ENCODE peak calls at places on chromosomes 2 and 18, in ten cellular contexts. One of them, this sample, is unnamed.

GRCh38 chr2:177108890-177109289 is 103.7 kb upstream of the HNRNPA3 start:
- DNase-seq in AG04449: no peak
- DNase-seq in tibial artery: no peak
- DNase-seq in AG08396: no peak
- DNase-seq in EL: no peak
- DNase-seq in brain microvascular endothelial cell: no peak
- DNase-seq in KG1: no peak
- DNase-seq in mucosa of descending colon: no peak
- DNase-seq in heart left ventricle: no peak
- DNase-seq in NCI-H1092 treated with DMSO at 0.1 percent for 48 hours: no peak
- DNase-seq in this sample: no peak

GRCh38 chr2:15979759-15980604 is 39.6 kb downstream of the MYCN start:
- DNase-seq in EL: no peak
- DNase-seq in AG08396: no peak
- DNase-seq in tibial artery: no peak
- DNase-seq in NCI-H1092 treated with DMSO at 0.1 percent for 48 hours: no peak
- DNase-seq in mucosa of descending colon: no peak
- DNase-seq in brain microvascular endothelial cell: no peak
- DNase-seq in heart left ventricle: no peak
- DNase-seq in AG04449: no peak
- DNase-seq in KG1: no peak
- DNase-seq in this sample: no peak

GRCh38 chr2:42180300-42180699 is 11.1 kb downstream of the EML4 start:
- DNase-seq in tibial artery: no peak
- DNase-seq in KG1: no peak
- DNase-seq in brain microvascular endothelial cell: no peak
- DNase-seq in AG08396: no peak
- DNase-seq in EL: no peak
- DNase-seq in mucosa of descending colon: no peak
- DNase-seq in AG04449: no peak
- DNase-seq in NCI-H1092 treated with DMSO at 0.1 percent for 48 hours: no peak
- DNase-seq in heart left ventricle: no peak
- DNase-seq in this sample: no peak

GRCh38 chr2:37802899-37803379 is 122.1 kb upstream of the RMDN2 start:
- DNase-seq in AG08396: peak
- DNase-seq in heart left ventricle: no peak
- DNase-seq in brain microvascular endothelial cell: peak
- DNase-seq in KG1: no peak
- DNase-seq in AG04449: peak
- DNase-seq in mucosa of descending colon: no peak
- DNase-seq in NCI-H1092 treated with DMSO at 0.1 percent for 48 hours: no peak
- DNase-seq in tibial artery: no peak
- DNase-seq in EL: peak
- DNase-seq in this sample: peak

GRCh38 chr2:14303366-14304115 is 329.0 kb upstream of the LRATD1 start:
- DNase-seq in brain microvascular endothelial cell: no peak
- DNase-seq in heart left ventricle: no peak
- DNase-seq in tibial artery: no peak
- DNase-seq in mucosa of descending colon: no peak
- DNase-seq in KG1: no peak
- DNase-seq in EL: no peak
- DNase-seq in AG04449: no peak
- DNase-seq in AG08396: no peak
- DNase-seq in NCI-H1092 treated with DMSO at 0.1 percent for 48 hours: no peak
- DNase-seq in this sample: no peak

GRCh38 chr18:23231340-23232021 is 96.2 kb downstream of the CABLES1 start:
- DNase-seq in AG08396: peak
- DNase-seq in heart left ventricle: peak
- DNase-seq in NCI-H1092 treated with DMSO at 0.1 percent for 48 hours: no peak
- DNase-seq in mucosa of descending colon: no peak
- DNase-seq in AG04449: peak
- DNase-seq in KG1: no peak
- DNase-seq in tibial artery: peak
- DNase-seq in brain microvascular endothelial cell: peak
- DNase-seq in EL: peak
- DNase-seq in this sample: peak

GRCh38 chr18:21004721-21005120 is 106.9 kb downstream of the ROCK1 start:
- DNase-seq in heart left ventricle: peak
- DNase-seq in mucosa of descending colon: no peak
- DNase-seq in KG1: no peak
- DNase-seq in tibial artery: no peak
- DNase-seq in AG04449: peak
- DNase-seq in EL: peak
- DNase-seq in AG08396: peak
- DNase-seq in NCI-H1092 treated with DMSO at 0.1 percent for 48 hours: no peak
- DNase-seq in brain microvascular endothelial cell: peak
- DNase-seq in this sample: peak

GRCh38 chr2:216371756-216372702 is at the start of gene MARCHF4:
- DNase-seq in KG1: no peak
- DNase-seq in mucosa of descending colon: peak
- DNase-seq in AG04449: peak
- DNase-seq in tibial artery: peak
- DNase-seq in brain microvascular endothelial cell: peak
- DNase-seq in EL: peak
- DNase-seq in AG08396: peak
- DNase-seq in NCI-H1092 treated with DMSO at 0.1 percent for 48 hours: peak
- DNase-seq in heart left ventricle: peak
- DNase-seq in this sample: peak

GRCh38 chr2:172358784-172359556 is 68.4 kb upstream of the ITGA6 start:
- DNase-seq in NCI-H1092 treated with DMSO at 0.1 percent for 48 hours: no peak
- DNase-seq in heart left ventricle: no peak
- DNase-seq in brain microvascular endothelial cell: no peak
- DNase-seq in AG08396: no peak
- DNase-seq in tibial artery: no peak
- DNase-seq in EL: no peak
- DNase-seq in KG1: no peak
- DNase-seq in mucosa of descending colon: peak
- DNase-seq in AG04449: no peak
- DNase-seq in this sample: no peak

GRCh38 chr2:196783431-196784094 is 15.9 kb downstream of the GTF3C3 start:
- DNase-seq in NCI-H1092 treated with DMSO at 0.1 percent for 48 hours: no peak
- DNase-seq in brain microvascular endothelial cell: peak
- DNase-seq in tibial artery: no peak
- DNase-seq in EL: peak
- DNase-seq in AG04449: no peak
- DNase-seq in heart left ventricle: no peak
- DNase-seq in mucosa of descending colon: no peak
- DNase-seq in KG1: no peak
- DNase-seq in AG08396: peak
- DNase-seq in this sample: no peak

GRCh38 chr18:58692420-58693185 is 21.3 kb downstream of the MALT1 start:
- DNase-seq in brain microvascular endothelial cell: no peak
- DNase-seq in KG1: no peak
- DNase-seq in heart left ventricle: no peak
- DNase-seq in EL: no peak
- DNase-seq in AG08396: no peak
- DNase-seq in AG04449: no peak
- DNase-seq in NCI-H1092 treated with DMSO at 0.1 percent for 48 hours: no peak
- DNase-seq in tibial artery: no peak
- DNase-seq in mucosa of descending colon: no peak
- DNase-seq in this sample: no peak

GRCh38 chr18:2413352-2413751 is 158.0 kb downstream of the METTL4 start:
- DNase-seq in NCI-H1092 treated with DMSO at 0.1 percent for 48 hours: no peak
- DNase-seq in heart left ventricle: no peak
- DNase-seq in EL: no peak
- DNase-seq in tibial artery: no peak
- DNase-seq in brain microvascular endothelial cell: no peak
- DNase-seq in mucosa of descending colon: no peak
- DNase-seq in AG04449: no peak
- DNase-seq in AG08396: no peak
- DNase-seq in KG1: no peak
- DNase-seq in this sample: no peak

GRCh38 chr2:151678849-151679248 is 55.4 kb downstream of the NEB start:
- DNase-seq in brain microvascular endothelial cell: no peak
- DNase-seq in NCI-H1092 treated with DMSO at 0.1 percent for 48 hours: no peak
- DNase-seq in heart left ventricle: no peak
- DNase-seq in tibial artery: no peak
- DNase-seq in AG04449: no peak
- DNase-seq in EL: no peak
- DNase-seq in mucosa of descending colon: no peak
- DNase-seq in KG1: no peak
- DNase-seq in AG08396: no peak
- DNase-seq in this sample: no peak

GRCh38 chr18:24959100-24959499 is 392.9 kb downstream of the ZNF521 start:
- DNase-seq in KG1: no peak
- DNase-seq in tibial artery: no peak
- DNase-seq in AG08396: no peak
- DNase-seq in mucosa of descending colon: peak
- DNase-seq in NCI-H1092 treated with DMSO at 0.1 percent for 48 hours: no peak
- DNase-seq in AG04449: no peak
- DNase-seq in heart left ventricle: no peak
- DNase-seq in brain microvascular endothelial cell: no peak
- DNase-seq in EL: no peak
- DNase-seq in this sample: no peak

GRCh38 chr2:9739508-9739907 is 103.8 kb upstream of the TAF1B start:
- DNase-seq in KG1: no peak
- DNase-seq in tibial artery: peak
- DNase-seq in NCI-H1092 treated with DMSO at 0.1 percent for 48 hours: no peak
- DNase-seq in AG04449: no peak
- DNase-seq in AG08396: peak
- DNase-seq in mucosa of descending colon: peak
- DNase-seq in brain microvascular endothelial cell: no peak
- DNase-seq in heart left ventricle: peak
- DNase-seq in EL: no peak
- DNase-seq in this sample: no peak

GRCh38 chr2:238341536-238341935 is 21.2 kb downstream of the TRAF3IP1 start:
- DNase-seq in NCI-H1092 treated with DMSO at 0.1 percent for 48 hours: no peak
- DNase-seq in heart left ventricle: no peak
- DNase-seq in AG04449: no peak
- DNase-seq in KG1: no peak
- DNase-seq in brain microvascular endothelial cell: no peak
- DNase-seq in AG08396: no peak
- DNase-seq in mucosa of descending colon: no peak
- DNase-seq in tibial artery: no peak
- DNase-seq in EL: no peak
- DNase-seq in this sample: no peak

GRCh38 chr2:173415663-173416469 is 61.2 kb downstream of the CDCA7 start:
- DNase-seq in NCI-H1092 treated with DMSO at 0.1 percent for 48 hours: no peak
- DNase-seq in KG1: no peak
- DNase-seq in EL: no peak
- DNase-seq in AG08396: no peak
- DNase-seq in tibial artery: no peak
- DNase-seq in mucosa of descending colon: no peak
- DNase-seq in AG04449: no peak
- DNase-seq in brain microvascular endothelial cell: no peak
- DNase-seq in heart left ventricle: no peak
- DNase-seq in this sample: no peak

GRCh38 chr18:79169958-79170555 is 100.9 kb downstream of the ATP9B start:
- DNase-seq in heart left ventricle: no peak
- DNase-seq in AG04449: no peak
- DNase-seq in EL: no peak
- DNase-seq in tibial artery: no peak
- DNase-seq in brain microvascular endothelial cell: no peak
- DNase-seq in mucosa of descending colon: no peak
- DNase-seq in NCI-H1092 treated with DMSO at 0.1 percent for 48 hours: no peak
- DNase-seq in AG08396: no peak
- DNase-seq in KG1: no peak
- DNase-seq in this sample: no peak

GRCh38 chr2:70104231-70105111 is 17.2 kb downstream of the PCBP1 start:
- DNase-seq in AG08396: peak
- DNase-seq in EL: peak
- DNase-seq in KG1: peak
- DNase-seq in NCI-H1092 treated with DMSO at 0.1 percent for 48 hours: no peak
- DNase-seq in heart left ventricle: peak
- DNase-seq in brain microvascular endothelial cell: peak
- DNase-seq in mucosa of descending colon: no peak
- DNase-seq in tibial artery: no peak
- DNase-seq in AG04449: no peak
- DNase-seq in this sample: peak

GRCh38 chr2:165825041-165825440 is 31.0 kb upstream of the GALNT3 start:
- DNase-seq in brain microvascular endothelial cell: peak
- DNase-seq in heart left ventricle: no peak
- DNase-seq in mucosa of descending colon: no peak
- DNase-seq in AG04449: no peak
- DNase-seq in KG1: no peak
- DNase-seq in tibial artery: no peak
- DNase-seq in EL: peak
- DNase-seq in NCI-H1092 treated with DMSO at 0.1 percent for 48 hours: peak
- DNase-seq in AG08396: no peak
- DNase-seq in this sample: no peak

GRCh38 chr2:108570416-108570815 is 36.1 kb downstream of the LIMS1 start:
- DNase-seq in AG08396: peak
- DNase-seq in AG04449: no peak
- DNase-seq in heart left ventricle: no peak
- DNase-seq in NCI-H1092 treated with DMSO at 0.1 percent for 48 hours: no peak
- DNase-seq in KG1: no peak
- DNase-seq in mucosa of descending colon: no peak
- DNase-seq in brain microvascular endothelial cell: peak
- DNase-seq in tibial artery: no peak
- DNase-seq in EL: peak
- DNase-seq in this sample: no peak

GRCh38 chr2:60634443-60634842 is 81.0 kb upstream of the BCL11A start:
- DNase-seq in NCI-H1092 treated with DMSO at 0.1 percent for 48 hours: no peak
- DNase-seq in AG04449: no peak
- DNase-seq in tibial artery: no peak
- DNase-seq in mucosa of descending colon: no peak
- DNase-seq in heart left ventricle: no peak
- DNase-seq in AG08396: no peak
- DNase-seq in KG1: no peak
- DNase-seq in brain microvascular endothelial cell: no peak
- DNase-seq in EL: no peak
- DNase-seq in this sample: no peak

GRCh38 chr2:118032169-118033013 is 18.5 kb upstream of the CCDC93 start:
- DNase-seq in heart left ventricle: no peak
- DNase-seq in NCI-H1092 treated with DMSO at 0.1 percent for 48 hours: peak
- DNase-seq in mucosa of descending colon: no peak
- DNase-seq in AG04449: no peak
- DNase-seq in brain microvascular endothelial cell: peak
- DNase-seq in KG1: peak
- DNase-seq in tibial artery: peak
- DNase-seq in EL: peak
- DNase-seq in AG08396: peak
- DNase-seq in this sample: no peak

GRCh38 chr2:96554293-96555145 is 18.0 kb downstream of the ARID5A start:
- DNase-seq in tibial artery: peak
- DNase-seq in AG08396: peak
- DNase-seq in mucosa of descending colon: peak
- DNase-seq in AG04449: no peak
- DNase-seq in EL: peak
- DNase-seq in NCI-H1092 treated with DMSO at 0.1 percent for 48 hours: peak
- DNase-seq in heart left ventricle: peak
- DNase-seq in brain microvascular endothelial cell: no peak
- DNase-seq in KG1: no peak
- DNase-seq in this sample: no peak

GRCh38 chr2:20634430-20635095 is 16.3 kb downstream of the HS1BP3 start:
- DNase-seq in mucosa of descending colon: peak
- DNase-seq in EL: peak
- DNase-seq in AG08396: peak
- DNase-seq in KG1: no peak
- DNase-seq in tibial artery: no peak
- DNase-seq in AG04449: no peak
- DNase-seq in brain microvascular endothelial cell: peak
- DNase-seq in heart left ventricle: no peak
- DNase-seq in NCI-H1092 treated with DMSO at 0.1 percent for 48 hours: no peak
- DNase-seq in this sample: peak